ENCODE peak calls at places on chromosomes 13 and 19, in nine cellular contexts. D is T-helper 9 cell; C is Peyer's patch; V is PC-9; R is stimulated activated CD4-positive, alpha-beta T cell treated with anti-CD3 and anti-CD28 coated beads, Interleukin-15, amount 100 ng/mL, for 48 hours; B is T follicular helper cell; U is neural progenitor cell; Q is right cardiac atrium; Y is NCI-H1092. E is an unnamed sample.

GRCh38 chr13:76885203-76886004 is 801 bp downstream of the KCTD12 start:
- DNase-seq in D (peak), C (peak), V (no peak), R (peak), B (peak), U (peak), Q (peak), Y (peak), E (peak)

GRCh38 chr19:5222821-5223321 is 117.7 kb downstream of the PTPRS start:
- DNase-seq in D (no peak), C (no peak), V (no peak), R (no peak), B (no peak), U (no peak), Q (no peak), Y (no peak), E (peak)

GRCh38 chr13:34361528-34361927 is 543.6 kb downstream of the RFC3 start:
- DNase-seq in D (no peak), C (no peak), V (no peak), R (no peak), B (no peak), U (no peak), Q (no peak), Y (no peak), E (no peak)

GRCh38 chr13:84844473-84844872 is 954.7 kb downstream of the SLITRK6 start:
- DNase-seq in D (no peak), C (no peak), V (no peak), R (no peak), B (no peak), U (peak), Q (no peak), Y (peak), E (no peak)

GRCh38 chr13:108662528-108662927 is 33.1 kb downstream of the MYO16 start:
- DNase-seq in D (no peak), C (no peak), V (no peak), R (no peak), B (no peak), U (no peak), Q (no peak), Y (no peak), E (no peak)

GRCh38 chr19:49691243-49692101 is 556 bp downstream of the CPT1C start:
- DNase-seq in D (no peak), C (no peak), V (no peak), R (no peak), B (no peak), U (peak), Q (peak), Y (peak), E (peak)

GRCh38 chr19:46654621-46655152 is 6.3 kb downstream of the DACT3 start:
- DNase-seq in D (no peak), C (no peak), V (no peak), R (no peak), B (no peak), U (peak), Q (peak), Y (no peak), E (no peak)

GRCh38 chr13:90032841-90033493 is 1314.5 kb upstream of the MIR17HG start:
- DNase-seq in D (no peak), C (no peak), V (no peak), R (no peak), B (no peak), U (peak), Q (no peak), Y (no peak), E (no peak)

GRCh38 chr13:105611424-105611823 is 924.0 kb downstream of the EFNB2 start:
- DNase-seq in D (no peak), C (no peak), V (no peak), R (no peak), B (no peak), U (no peak), Q (no peak), Y (no peak), E (no peak)

E was measured in left ventricle myocardium superior.